ENCODE peak calls at places on chromosomes 5 and 9, in four cellular contexts. One of them, this sample, is unnamed.

GRCh38 chr5:180284161-180284560 is 7.7 kb downstream of the MAPK9 start:
- DNase-seq in psoas muscle: no peak
- DNase-seq in RWPE1: no peak
- DNase-seq in stimulated activated CD8-positive, alpha-beta memory T cell treated with anti-CD3 and anti-CD28 coated beads, Interleukin-15, amount 100 ng/mL, for 1 hour: no peak
- DNase-seq in this sample: peak; percentile 52

GRCh38 chr5:87686975-87687374 is 274.2 kb upstream of the CCNH start:
- DNase-seq in psoas muscle: no peak
- DNase-seq in RWPE1: no peak
- DNase-seq in stimulated activated CD8-positive, alpha-beta memory T cell treated with anti-CD3 and anti-CD28 coated beads, Interleukin-15, amount 100 ng/mL, for 1 hour: no peak
- DNase-seq in this sample: no peak

GRCh38 chr5:152701305-152701704 is 296.2 kb upstream of the NMUR2 start:
- DNase-seq in psoas muscle: no peak
- DNase-seq in RWPE1: no peak
- DNase-seq in stimulated activated CD8-positive, alpha-beta memory T cell treated with anti-CD3 and anti-CD28 coated beads, Interleukin-15, amount 100 ng/mL, for 1 hour: no peak
- DNase-seq in this sample: no peak

GRCh38 chr5:72647806-72648205 is 140.6 kb upstream of the ZNF366 start:
- DNase-seq in psoas muscle: no peak
- DNase-seq in RWPE1: no peak
- DNase-seq in stimulated activated CD8-positive, alpha-beta memory T cell treated with anti-CD3 and anti-CD28 coated beads, Interleukin-15, amount 100 ng/mL, for 1 hour: no peak
- DNase-seq in this sample: no peak

GRCh38 chr5:33423018-33423630 is 17.6 kb upstream of the TARS1 start:
- DNase-seq in psoas muscle: no peak
- DNase-seq in RWPE1: peak; percentile 28
- DNase-seq in stimulated activated CD8-positive, alpha-beta memory T cell treated with anti-CD3 and anti-CD28 coated beads, Interleukin-15, amount 100 ng/mL, for 1 hour: no peak
- DNase-seq in this sample: no peak

GRCh38 chr9:134461436-134461982 is 135.3 kb downstream of the RXRA start:
- DNase-seq in psoas muscle: no peak
- DNase-seq in RWPE1: no peak
- DNase-seq in stimulated activated CD8-positive, alpha-beta memory T cell treated with anti-CD3 and anti-CD28 coated beads, Interleukin-15, amount 100 ng/mL, for 1 hour: no peak
- DNase-seq in this sample: no peak

GRCh38 chr9:75890541-75891276 is at the start of gene PCSK5:
- DNase-seq in psoas muscle: peak; percentile 89
- DNase-seq in RWPE1: peak; percentile 89
- DNase-seq in stimulated activated CD8-positive, alpha-beta memory T cell treated with anti-CD3 and anti-CD28 coated beads, Interleukin-15, amount 100 ng/mL, for 1 hour: peak; percentile 65
- DNase-seq in this sample: peak; percentile 35

GRCh38 chr9:133286523-133286922 is 11.5 kb upstream of the ABO start:
- DNase-seq in psoas muscle: no peak
- DNase-seq in RWPE1: no peak
- DNase-seq in stimulated activated CD8-positive, alpha-beta memory T cell treated with anti-CD3 and anti-CD28 coated beads, Interleukin-15, amount 100 ng/mL, for 1 hour: no peak
- DNase-seq in this sample: no peak

GRCh38 chr9:134179918-134180785 is 15.8 kb upstream of the RNU6ATAC start:
- DNase-seq in psoas muscle: peak; percentile 14
- DNase-seq in RWPE1: no peak
- DNase-seq in stimulated activated CD8-positive, alpha-beta memory T cell treated with anti-CD3 and anti-CD28 coated beads, Interleukin-15, amount 100 ng/mL, for 1 hour: no peak
- DNase-seq in this sample: no peak

GRCh38 chr9:98538203-98538602 is 170.5 kb downstream of the GABBR2 start:
- DNase-seq in psoas muscle: no peak
- DNase-seq in RWPE1: no peak
- DNase-seq in stimulated activated CD8-positive, alpha-beta memory T cell treated with anti-CD3 and anti-CD28 coated beads, Interleukin-15, amount 100 ng/mL, for 1 hour: no peak
- DNase-seq in this sample: no peak

GRCh38 chr9:98191615-98192502 is 578 bp downstream of the CORO2A start:
- DNase-seq in psoas muscle: no peak
- DNase-seq in RWPE1: peak; percentile 85
- DNase-seq in stimulated activated CD8-positive, alpha-beta memory T cell treated with anti-CD3 and anti-CD28 coated beads, Interleukin-15, amount 100 ng/mL, for 1 hour: peak; percentile 2
- DNase-seq in this sample: peak; percentile 44